ENCODE peak calls at places on chromosomes 2 and 18, in four cellular contexts. N is K562, O is HCT116, R is HepG2. S is an unnamed sample.

GRCh38 chr2:109478906-109479493 is 134.8 kb downstream of the SEPTIN10 start:
- DNase-seq in N (no peak), O (no peak), R (no peak), S (no peak)

GRCh38 chr2:74690571-74690970 is 36.5 kb downstream of the SEMA4F start:
- DNase-seq in N (peak), O (peak), R (peak), S (peak)

GRCh38 chr2:229815342-229815741 is 101.0 kb upstream of the DNER start:
- DNase-seq in N (no peak), O (no peak), R (no peak), S (no peak)

GRCh38 chr18:3211236-3211992 is 8.4 kb downstream of the MYOM1 start:
- DNase-seq in N (no peak), O (no peak), R (peak), S (no peak)

GRCh38 chr2:48114256-48114655 is 208.0 kb upstream of the FBXO11 start:
- DNase-seq in N (peak), O (peak), R (peak), S (no peak)

GRCh38 chr2:179749210-179749609 is 112.2 kb downstream of the ZNF385B start:
- DNase-seq in N (no peak), O (no peak), R (no peak), S (no peak)

GRCh38 chr2:187502467-187502866 is 51.8 kb downstream of the TFPI start:
- DNase-seq in N (no peak), O (no peak), R (no peak), S (no peak)

GRCh38 chr18:79924814-79925655 is 26.4 kb downstream of the SLC66A2 start:
- DNase-seq in N (no peak), O (no peak), R (no peak), S (no peak)

GRCh38 chr18:51724790-51725721 is 527.6 kb upstream of the MEX3C start:
- DNase-seq in N (no peak), O (no peak), R (no peak), S (no peak)

GRCh38 chr2:233692648-233693047 is at the start of gene UGT1A6:
- DNase-seq in N (no peak), O (no peak), R (no peak), S (no peak)

GRCh38 chr2:233112261-233113113 is 52.3 kb downstream of the INPP5D start:
- DNase-seq in N (no peak), O (no peak), R (no peak), S (no peak)

GRCh38 chr2:108370080-108370479 is 7.7 kb upstream of the SULT1C4 start:
- DNase-seq in N (no peak), O (no peak), R (peak), S (peak)

GRCh38 chr2:207149253-207150213 is 16.2 kb downstream of the KLF7 start:
- DNase-seq in N (no peak), O (no peak), R (no peak), S (no peak)

GRCh38 chr2:191636235-191636543 is 41.7 kb upstream of the NABP1 start:
- DNase-seq in N (no peak), O (peak), R (peak), S (peak)

GRCh38 chr2:163664610-163665009 is 71.2 kb downstream of the FIGN start:
- DNase-seq in N (no peak), O (no peak), R (peak), S (no peak)
- TF ChIP-seq JUND in N (no peak), O (no peak), R (no peak), S (no peak)

DNA sequence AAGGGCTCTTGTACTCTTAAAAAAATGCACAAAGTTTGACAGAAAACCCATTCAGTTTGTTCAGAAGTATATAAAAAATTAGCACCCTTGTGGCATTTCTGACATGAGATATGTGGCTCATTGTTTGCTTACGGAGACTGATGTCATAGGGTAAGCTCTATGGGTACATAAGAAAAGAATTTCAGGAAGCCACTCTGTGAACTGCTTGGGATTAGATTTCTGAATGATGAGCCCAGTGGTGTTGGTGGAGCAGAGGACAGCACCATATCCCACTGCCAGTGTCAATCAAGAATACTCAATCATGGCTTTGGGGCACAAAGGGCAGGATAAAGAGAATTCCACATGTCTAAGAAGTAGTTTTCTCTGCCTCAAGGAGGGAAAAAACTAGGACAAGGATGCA is 243.0 kb upstream of the RBMS1 start:
- DNase-seq in N (no peak), O (no peak), R (no peak), S (no peak)
- TF ChIP-seq JUND in N (no peak), O (no peak), R (no peak), S (no peak)

GRCh38 chr2:235325126-235325525 is 168.7 kb upstream of the AGAP1 start:
- DNase-seq in N (no peak), O (no peak), R (no peak), S (peak)
- TF ChIP-seq JUND in N (no peak), O (no peak), R (no peak), S (no peak)

GRCh38 chr2:9739508-9739907 is 103.8 kb upstream of the TAF1B start:
- DNase-seq in N (no peak), O (no peak), R (no peak), S (no peak)
- TF ChIP-seq JUND in N (no peak), O (no peak), R (no peak), S (no peak)

GRCh38 chr2:42942214-42942989 is 150.0 kb upstream of the HAAO start:
- DNase-seq in N (no peak), O (no peak), R (peak), S (no peak)
- TF ChIP-seq JUND in N (no peak), O (no peak), R (no peak), S (no peak)

GRCh38 chr2:197873293-197873701 is 68.9 kb downstream of the PLCL1 start:
- DNase-seq in N (no peak), O (no peak), R (no peak), S (no peak)
- TF ChIP-seq JUND in N (no peak), O (no peak), R (no peak), S (no peak)

GRCh38 chr18:6728318-6728717 is 1.2 kb upstream of the ARHGAP28 start:
- DNase-seq in N (no peak), O (no peak), R (no peak), S (no peak)
- TF ChIP-seq JUND in N (no peak), O (no peak), R (no peak), S (no peak)

DNA sequence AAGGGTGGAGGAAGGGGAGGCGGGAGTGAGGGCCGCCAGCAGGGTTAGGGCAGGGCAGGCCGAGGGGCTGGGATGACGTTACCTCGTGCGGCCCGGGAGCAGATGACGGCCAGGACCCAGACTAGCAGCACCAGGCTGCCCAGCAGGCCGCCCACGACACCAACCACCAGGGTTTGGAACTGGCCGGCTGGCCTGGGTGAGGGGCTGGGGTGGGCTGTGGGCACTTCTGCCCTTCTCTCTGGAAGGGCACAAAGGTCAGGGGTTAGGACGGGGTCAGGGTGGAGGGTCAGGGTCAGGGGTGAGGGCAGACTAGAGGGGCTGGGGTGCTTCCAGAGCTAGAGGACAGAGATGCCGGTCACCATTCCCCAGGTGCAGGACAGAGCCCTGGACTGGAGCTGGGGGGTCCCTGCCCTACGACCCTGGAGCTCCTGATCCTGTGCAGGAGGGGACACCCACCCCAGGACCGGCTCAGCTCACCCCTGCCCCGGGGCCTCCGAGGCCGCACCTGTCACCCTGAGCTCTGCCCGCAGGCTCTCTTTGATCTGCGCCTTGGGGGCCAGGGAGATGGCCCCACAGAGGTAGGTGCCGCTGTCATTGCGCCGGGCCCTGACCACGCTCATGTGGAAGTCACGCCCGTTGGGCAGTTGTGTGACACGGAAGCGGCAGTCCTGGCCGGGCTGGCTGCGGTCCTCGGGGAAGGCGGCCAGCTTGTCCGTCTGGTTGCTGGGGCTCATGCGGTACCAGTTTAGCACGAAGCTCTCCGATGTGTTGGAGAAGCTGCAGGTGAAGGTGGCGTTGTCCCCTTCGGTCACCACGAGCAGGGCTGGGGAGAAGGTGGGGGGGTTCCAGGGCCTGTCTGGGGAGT is 6.3 kb downstream of the PDCD1 start:
- DNase-seq in N (no peak), O (no peak), R (no peak), S (no peak)
- TF ChIP-seq JUND in N (no peak), O (no peak), R (no peak), S (no peak)